ENCODE peak calls at places on chromosome 4, in nine cellular contexts. G is natural killer cell; P is stomach; H is IMR-90; O is GM12878; S is suprapubic skin; F is left ventricle myocardium inferior; U is CD8-positive, alpha-beta T cell; D is mesothelial cell of epicardium. M is an unnamed sample.

GRCh38 chr4:15536552-15537499 is 67.1 kb downstream of the CC2D2A start:
- DNase-seq in S (no peak), U (no peak), O (no peak), H (no peak), F (no peak), P (no peak), D (no peak), G (no peak), M (no peak)

GRCh38 chr4:94551616-94552564 is 100.1 kb downstream of the PDLIM5 start:
- DNase-seq in H (peak; percentile 45), D (no peak), P (no peak), S (no peak), F (no peak), U (no peak), O (no peak), G (no peak), M (no peak)

GRCh38 chr4:177396352-177396751 is 45.9 kb downstream of the AGA start:
- DNase-seq in P (no peak), D (no peak), H (no peak), O (no peak), F (no peak), U (no peak), G (no peak), S (no peak), M (no peak)

GRCh38 chr4:159142254-159142653 is 39.4 kb downstream of the RAPGEF2 start:
- DNase-seq in O (no peak), S (no peak), U (no peak), P (no peak), H (peak; percentile 64), D (no peak), F (no peak), G (no peak), M (no peak)

GRCh38 chr4:1003271-1004070 is 8.0 kb upstream of the FGFRL1 start:
- DNase-seq in F (no peak), P (no peak), H (no peak), S (no peak), D (no peak), U (no peak), G (no peak), O (no peak), M (no peak)

GRCh38 chr4:24794916-24795665 is at the start of gene SOD3:
- DNase-seq in G (no peak), S (peak; percentile 86), D (no peak), H (peak; percentile 86), U (no peak), F (peak; percentile 84), O (no peak), P (peak; percentile 79), M (no peak)

GRCh38 chr4:22091351-22091731 is 142.8 kb upstream of the KCNIP4 start:
- DNase-seq in P (no peak), U (no peak), O (no peak), D (no peak), F (no peak), S (no peak), H (no peak), G (no peak), M (no peak)

GRCh38 chr4:119478446-119479179 is 150.0 kb downstream of the PDE5A start:
- DNase-seq in U (no peak), O (no peak), S (no peak), H (peak; percentile 55), G (no peak), P (no peak), D (no peak), F (no peak), M (no peak)

GRCh38 chr4:158033416-158033863 is 139.4 kb downstream of the GASK1B start:
- DNase-seq in O (no peak), G (no peak), D (no peak), H (peak; percentile 61), U (no peak), F (no peak), S (no peak), P (no peak), M (no peak)

GRCh38 chr4:62194342-62194741 is 994.2 kb downstream of the ADGRL3 start:
- DNase-seq in P (no peak), G (no peak), O (no peak), H (no peak), S (no peak), F (no peak), U (no peak), D (no peak), M (no peak)

GRCh38 chr4:121938282-121939092 is 13.4 kb downstream of the TRPC3 start:
- DNase-seq in F (no peak), P (no peak), O (no peak), U (no peak), S (no peak), G (no peak), D (no peak), H (peak; percentile 12), M (no peak)

GRCh38 chr4:60313616-60314015 is 886.5 kb upstream of the ADGRL3 start:
- DNase-seq in O (no peak), S (no peak), P (no peak), D (no peak), G (no peak), U (no peak), H (peak; percentile 14), F (no peak), M (no peak)

GRCh38 chr4:158949094-158949493 is 153.8 kb upstream of the RAPGEF2 start:
- DNase-seq in D (no peak), P (no peak), F (no peak), G (no peak), H (peak; percentile 58), U (no peak), S (no peak), O (no peak), M (no peak)

GRCh38 chr4:55410431-55410830 is 14.7 kb downstream of the TMEM165 start:
- DNase-seq in H (no peak), D (no peak), S (no peak), U (no peak), P (no peak), F (no peak), O (no peak), G (no peak), M (no peak)

GRCh38 chr4:55411621-55412020 is 15.9 kb downstream of the TMEM165 start:
- DNase-seq in O (no peak), S (no peak), P (no peak), F (no peak), D (no peak), H (peak; percentile 37), G (no peak), U (no peak), M (no peak)

GRCh38 chr4:55407764-55408163 is 12.0 kb downstream of the TMEM165 start:
- DNase-seq in F (no peak), G (no peak), P (no peak), O (no peak), S (no peak), U (no peak), D (no peak), H (no peak), M (no peak)

GRCh38 chr4:55407119-55407518 is 11.4 kb downstream of the TMEM165 start:
- DNase-seq in U (no peak), O (no peak), S (no peak), G (no peak), F (no peak), P (no peak), D (no peak), H (no peak), M (no peak)

DNA sequence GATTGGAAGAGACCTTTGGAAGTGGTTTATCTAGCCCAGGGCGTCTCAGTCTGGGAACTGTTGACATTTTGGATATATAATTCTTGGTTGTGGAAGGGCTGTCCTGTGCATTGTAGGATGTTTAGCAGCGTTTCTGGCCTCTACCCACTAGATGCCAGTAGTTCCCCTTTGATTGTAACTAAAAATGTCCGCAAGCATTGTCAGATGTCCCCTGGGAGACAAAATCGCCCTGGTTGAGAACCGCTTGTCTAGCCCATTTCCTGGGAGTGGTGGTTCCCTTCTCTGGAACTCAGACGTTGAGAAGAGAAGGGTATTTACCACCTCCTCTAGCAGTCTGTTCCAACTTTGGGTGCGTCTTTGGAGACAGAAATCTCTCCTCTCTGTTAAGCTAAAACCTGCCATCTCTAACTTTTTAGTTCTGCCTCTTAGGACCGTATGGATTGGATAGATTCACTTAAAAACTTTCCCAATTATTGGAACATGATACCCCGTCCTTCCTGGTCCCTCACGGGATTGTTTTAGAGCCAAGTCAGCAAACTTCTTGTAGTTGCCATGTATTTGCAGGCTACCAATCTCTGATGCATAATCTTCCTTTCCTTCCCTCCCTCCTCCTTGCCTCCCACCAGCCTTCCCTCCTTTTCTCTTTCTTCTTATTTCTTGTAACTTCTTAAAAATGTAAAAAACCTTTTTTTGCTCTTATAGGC is 13.9 kb downstream of the TMEM165 start:
- DNase-seq in P (no peak), S (no peak), H (peak; percentile 13), G (no peak), F (no peak), D (no peak), O (peak; percentile 39), U (no peak), M (no peak)
- TF ChIP-seq CTCF in P (no peak), S (no peak), H (peak; percentile 33), G (no peak), F (peak; percentile 56), D (no peak), O (peak; percentile 72), U (no peak), M (no peak)

DNA sequence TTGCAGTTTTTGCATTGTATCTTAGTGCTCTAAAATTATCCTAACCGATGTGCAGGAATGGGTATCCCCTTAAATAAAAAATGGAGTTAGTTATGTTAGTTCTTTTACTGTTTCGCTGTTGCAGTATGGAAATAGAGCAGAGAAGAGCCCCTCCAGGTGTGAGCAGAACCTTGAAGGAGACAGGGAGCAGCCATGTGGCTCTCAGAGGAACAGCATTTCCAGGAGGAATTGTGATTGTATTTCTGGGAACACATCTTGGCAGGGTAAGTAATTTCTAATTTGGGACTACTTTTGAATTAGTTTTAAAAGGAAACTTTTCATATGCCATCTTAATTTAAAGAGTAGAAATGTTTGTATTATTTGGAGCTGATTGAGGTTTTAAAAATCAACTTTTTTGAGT is 5.3 kb upstream of the CCDC158 start:
- DNase-seq in H (no peak), S (no peak), F (no peak), O (no peak), G (no peak), U (no peak), P (no peak), D (no peak), M (no peak)
- TF ChIP-seq CTCF in H (peak; percentile 6), S (no peak), F (no peak), O (no peak), G (no peak), U (no peak), P (no peak), D (no peak), M (no peak)

GRCh38 chr4:29131304-29131703 is 1588.9 kb upstream of the PCDH7 start:
- DNase-seq in D (no peak), H (peak; percentile 4), O (no peak), S (no peak), P (no peak), F (no peak), U (no peak), G (no peak), M (no peak)
- TF ChIP-seq CTCF in D (no peak), H (no peak), O (no peak), S (no peak), P (no peak), F (peak; percentile 27), U (no peak), G (no peak), M (no peak)

DNA sequence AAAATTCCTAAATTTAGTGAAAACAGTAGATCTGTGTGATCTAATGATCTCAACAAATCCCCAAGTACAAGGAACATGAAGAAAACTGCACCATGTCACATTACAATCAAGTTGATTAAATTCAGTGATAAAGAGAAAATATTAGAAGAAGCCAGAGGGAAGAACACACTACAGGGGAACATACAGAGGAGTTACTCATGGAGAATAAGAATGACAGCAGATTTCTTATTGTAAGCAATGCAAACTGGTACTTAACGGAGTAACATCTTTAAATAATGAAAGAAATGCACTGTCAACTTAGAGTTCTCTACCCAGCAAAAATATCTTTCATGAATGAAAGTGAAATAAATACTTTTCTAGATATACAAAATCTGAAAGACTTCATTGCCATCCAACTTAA is 21.1 kb downstream of the TLL1 start:
- DNase-seq in F (no peak), G (no peak), S (no peak), P (no peak), H (no peak), D (no peak), O (no peak), U (no peak), M (no peak)
- TF ChIP-seq CTCF in F (no peak), G (no peak), S (no peak), P (no peak), H (no peak), D (no peak), O (no peak), U (no peak), M (no peak)